ENCODE peak calls at places on chromosomes 5 and 9, in four cellular contexts. One of them, this sample, is unnamed.
A peak's percentile ranks its signal among the peaks of the same experiment; 100 is the strongest.

GRCh38 chr5:45062044-45062443 is 253.3 kb downstream of the MRPS30 start:
- DNase-seq in heart right ventricle: no peak
- DNase-seq in osteoblast: no peak
- DNase-seq in pancreas: no peak
- DNase-seq in this sample: no peak

GRCh38 chr5:38115318-38115827 is 143.0 kb upstream of the EGFLAM start:
- DNase-seq in osteoblast: no peak
- DNase-seq in pancreas: no peak
- DNase-seq in heart right ventricle: no peak
- DNase-seq in this sample: no peak

GRCh38 chr5:54205453-54205852 is 104.9 kb downstream of the ARL15 start:
- DNase-seq in pancreas: no peak
- DNase-seq in osteoblast: no peak
- DNase-seq in heart right ventricle: no peak
- DNase-seq in this sample: no peak

GRCh38 chr5:133423618-133424282 is 188.6 kb downstream of the FSTL4 start:
- DNase-seq in osteoblast: peak; percentile 90
- DNase-seq in heart right ventricle: peak; percentile 37
- DNase-seq in pancreas: peak; percentile 39
- DNase-seq in this sample: peak; percentile 73

GRCh38 chr9:94950040-94950732 is 223.7 kb downstream of the AOPEP start:
- DNase-seq in osteoblast: no peak
- DNase-seq in pancreas: no peak
- DNase-seq in heart right ventricle: no peak
- DNase-seq in this sample: peak; percentile 22

GRCh38 chr9:96025995-96026572 is 150.6 kb downstream of the ERCC6L2 start:
- DNase-seq in pancreas: no peak
- DNase-seq in osteoblast: no peak
- DNase-seq in heart right ventricle: no peak
- DNase-seq in this sample: no peak

GRCh38 chr5:79183617-79184016 is 52.3 kb upstream of the JMY start:
- DNase-seq in osteoblast: no peak
- DNase-seq in heart right ventricle: no peak
- DNase-seq in pancreas: no peak
- DNase-seq in this sample: no peak

GRCh38 chr5:175873090-175873454 is 1.7 kb downstream of the CPLX2 start:
- DNase-seq in heart right ventricle: no peak
- DNase-seq in osteoblast: peak; percentile 38
- DNase-seq in pancreas: no peak
- DNase-seq in this sample: no peak

GRCh38 chr9:119005162-119005561 is 364.1 kb downstream of the BRINP1 start:
- DNase-seq in heart right ventricle: no peak
- DNase-seq in pancreas: no peak
- DNase-seq in osteoblast: no peak
- DNase-seq in this sample: no peak

GRCh38 chr9:95311956-95312355 is 5.6 kb downstream of the FANCC start:
- DNase-seq in heart right ventricle: no peak
- DNase-seq in pancreas: no peak
- DNase-seq in osteoblast: no peak
- DNase-seq in this sample: no peak

GRCh38 chr9:115305543-115305942 is 187.6 kb upstream of the TNC start:
- DNase-seq in heart right ventricle: no peak
- DNase-seq in osteoblast: no peak
- DNase-seq in pancreas: no peak
- DNase-seq in this sample: no peak

GRCh38 chr9:115930472-115930871 is 223.1 kb upstream of the PAPPA start:
- DNase-seq in osteoblast: no peak
- DNase-seq in pancreas: no peak
- DNase-seq in heart right ventricle: no peak
- DNase-seq in this sample: no peak

GRCh38 chr5:6843821-6844220 is 130.6 kb downstream of the TENT4A start:
- DNase-seq in heart right ventricle: no peak
- DNase-seq in pancreas: no peak
- DNase-seq in osteoblast: no peak
- DNase-seq in this sample: no peak

GRCh38 chr9:34484678-34485077 is 26.1 kb downstream of the DNAI1 start:
- DNase-seq in pancreas: no peak
- DNase-seq in heart right ventricle: no peak
- DNase-seq in osteoblast: no peak
- DNase-seq in this sample: peak; percentile 78

GRCh38 chr9:81687521-81688261 is 1.7 kb downstream of the TLE1 start:
- DNase-seq in pancreas: peak; percentile 39
- DNase-seq in heart right ventricle: peak; percentile 51
- DNase-seq in osteoblast: peak; percentile 90
- DNase-seq in this sample: peak; percentile 7

GRCh38 chr9:893115-893514 is 51.6 kb downstream of the DMRT1 start:
- DNase-seq in pancreas: no peak
- DNase-seq in heart right ventricle: no peak
- DNase-seq in osteoblast: no peak
- DNase-seq in this sample: no peak

GRCh38 chr5:137754236-137754960 is at the start of gene HNRNPA0:
- DNase-seq in heart right ventricle: peak; percentile 96
- DNase-seq in pancreas: peak; percentile 97
- DNase-seq in osteoblast: peak; percentile 99
- DNase-seq in this sample: peak; percentile 98
- TF ChIP-seq CTCF in heart right ventricle: peak; percentile 30
- TF ChIP-seq CTCF in pancreas: no peak
- TF ChIP-seq CTCF in osteoblast: no peak
- TF ChIP-seq CTCF in this sample: no peak

GRCh38 chr5:77758141-77758938 is 17.8 kb downstream of the TBCA start:
- DNase-seq in osteoblast: no peak
- DNase-seq in pancreas: no peak
- DNase-seq in heart right ventricle: no peak
- DNase-seq in this sample: no peak
- H3K9me3 ChIP-seq in osteoblast: no peaks in the 10 kb centered on the region
- H3K9me3 ChIP-seq in pancreas: no peaks in the 10 kb centered on the region
- H3K9me3 ChIP-seq in heart right ventricle: no peaks in the 10 kb centered on the region
- H3K9me3 ChIP-seq in this sample: no peaks in the 10 kb centered on the region

GRCh38 chr9:36911037-36911436 is 123.0 kb downstream of the PAX5 start:
- DNase-seq in osteoblast: no peak
- DNase-seq in pancreas: no peak
- DNase-seq in heart right ventricle: no peak
- DNase-seq in this sample: no peak
- H3K27me3 ChIP-seq in osteoblast: peaks cover 72% of the 10 kb centered on the region
- H3K27me3 ChIP-seq in pancreas: no peaks in the 10 kb centered on the region
- H3K27me3 ChIP-seq in heart right ventricle: peaks cover 60% of the 10 kb centered on the region
- H3K27me3 ChIP-seq in this sample: no peaks in the 10 kb centered on the region

DNA sequence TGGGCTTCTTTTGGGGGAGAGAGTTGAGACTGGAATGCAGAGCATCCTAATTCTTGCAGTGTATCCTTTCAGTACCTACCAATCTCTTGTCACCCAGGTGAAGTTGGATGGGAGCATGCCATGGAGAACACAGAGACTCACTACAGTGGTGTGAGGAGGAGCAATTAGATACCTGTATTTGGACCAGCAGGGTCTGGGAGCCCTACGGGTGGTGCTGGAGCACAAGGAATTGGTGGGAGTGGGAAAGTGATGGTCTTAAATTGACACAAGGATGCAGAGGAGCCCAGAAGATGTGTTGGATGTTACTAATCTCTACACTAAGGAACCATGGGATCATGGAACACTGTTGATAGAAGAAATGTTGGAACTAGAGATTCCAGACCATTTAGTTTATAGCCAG is 212.7 kb downstream of the CHSY3 start:
- DNase-seq in heart right ventricle: no peak
- DNase-seq in pancreas: no peak
- DNase-seq in osteoblast: no peak
- DNase-seq in this sample: peak; percentile 5
- TF ChIP-seq CTCF in heart right ventricle: no peak
- TF ChIP-seq CTCF in pancreas: no peak
- TF ChIP-seq CTCF in osteoblast: no peak
- TF ChIP-seq CTCF in this sample: no peak

DNA sequence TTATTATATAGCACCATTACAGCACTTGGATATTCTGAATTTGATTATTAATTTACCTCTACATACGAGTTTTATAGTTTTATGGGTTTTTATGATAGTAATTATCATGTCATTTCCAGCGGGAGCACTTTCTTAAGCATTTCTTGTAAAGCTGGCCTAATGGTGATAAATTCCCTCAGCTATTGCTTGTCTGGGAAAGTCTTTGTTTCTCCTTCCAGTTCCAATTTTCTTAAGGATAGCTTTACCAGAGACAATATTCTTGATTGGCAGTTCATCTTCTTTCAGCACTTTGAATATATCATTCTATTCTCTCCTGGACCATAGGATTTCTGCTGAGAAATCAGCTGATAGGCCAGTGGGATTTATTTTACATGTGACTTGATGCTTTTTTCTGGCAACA is 505.4 kb downstream of the TMEM232 start:
- DNase-seq in pancreas: no peak
- DNase-seq in heart right ventricle: no peak
- DNase-seq in osteoblast: no peak
- DNase-seq in this sample: no peak
- H3K9me3 ChIP-seq in pancreas: no peaks in the 10 kb centered on the region
- H3K9me3 ChIP-seq in heart right ventricle: peaks cover 56% of the 10 kb centered on the region
- H3K9me3 ChIP-seq in osteoblast: no peaks in the 10 kb centered on the region
- H3K9me3 ChIP-seq in this sample: peaks cover 12% of the 10 kb centered on the region